ENCODE peak calls at places on chromosomes 5 and 9, in nine cellular contexts. P, Z, H, W, U, T, J, Q and D are unnamed samples.

GRCh38 chr5:134101686-134102439 is 12.6 kb upstream of the TCF7 start:
- DNase-seq in Q (peak), T (peak), J (no peak), H (peak), P (peak), Z (peak), U (peak), W (no peak), D (peak)

GRCh38 chr5:33997331-33997983 is 10.4 kb downstream of the AMACR start:
- DNase-seq in W (no peak), Z (no peak), H (peak), J (peak), P (peak), Q (peak), U (peak), T (no peak), D (peak)

GRCh38 chr9:137745541-137745991 is 126.8 kb downstream of the EHMT1 start:
- DNase-seq in Q (no peak), J (peak), P (no peak), Z (no peak), T (peak), U (peak), W (peak), H (no peak), D (peak)

GRCh38 chr5:138438003-138438723 is 694 bp upstream of the REEP2 start:
- DNase-seq in Q (no peak), J (no peak), Z (no peak), T (no peak), W (no peak), P (no peak), H (no peak), U (no peak), D (no peak)

GRCh38 chr5:117889592-117889991 is 1098.8 kb downstream of the DTWD2 start:
- DNase-seq in P (no peak), H (no peak), J (no peak), Q (no peak), Z (no peak), U (no peak), T (no peak), W (no peak), D (no peak)

GRCh38 chr5:151213803-151214613 is 9.9 kb downstream of the CCDC69 start:
- DNase-seq in U (peak), Q (peak), W (peak), J (no peak), Z (peak), P (peak), T (peak), H (peak), D (peak)

GRCh38 chr5:78920604-78921003 is 64.5 kb downstream of the ARSB start:
- DNase-seq in P (no peak), H (no peak), Z (no peak), U (no peak), Q (no peak), T (no peak), J (no peak), W (no peak), D (peak)

GRCh38 chr9:109179801-109180523 is 12.9 kb upstream of the FRRS1L start:
- DNase-seq in J (no peak), H (no peak), T (no peak), Z (no peak), P (no peak), Q (no peak), W (no peak), U (no peak), D (peak)

GRCh38 chr5:68134669-68135313 is 80.8 kb upstream of the PIK3R1 start:
- DNase-seq in P (no peak), Z (no peak), W (no peak), U (no peak), H (no peak), Q (no peak), J (no peak), T (no peak), D (no peak)

GRCh38 chr9:114900937-114901802 is 29.2 kb downstream of the TNFSF8 start:
- DNase-seq in J (no peak), Q (no peak), P (no peak), H (no peak), W (no peak), Z (no peak), T (no peak), U (no peak), D (no peak)

GRCh38 chr5:109532773-109533364 is 123.1 kb upstream of the PJA2 start:
- DNase-seq in U (no peak), P (no peak), Z (no peak), J (no peak), H (no peak), T (no peak), Q (no peak), W (no peak), D (no peak)

GRCh38 chr5:172410160-172410559 is 44.2 kb downstream of the SH3PXD2B start:
- DNase-seq in Q (no peak), Z (no peak), H (no peak), P (no peak), W (no peak), J (peak), U (no peak), T (no peak), D (no peak)

GRCh38 chr5:9419794-9420193 is 126.1 kb downstream of the SEMA5A start:
- DNase-seq in T (no peak), Z (no peak), H (no peak), Q (no peak), P (no peak), U (no peak), J (no peak), W (no peak), D (no peak)

GRCh38 chr5:82404382-82404945 is 126.3 kb upstream of the RPS23 start:
- DNase-seq in Q (no peak), Z (no peak), P (no peak), J (no peak), T (no peak), H (no peak), W (no peak), U (no peak), D (no peak)

GRCh38 chr5:142432961-142433360 is 108.1 kb upstream of the SPRY4 start:
- DNase-seq in Q (no peak), W (no peak), H (peak), J (no peak), U (peak), P (peak), Z (peak), T (peak), D (no peak)

GRCh38 chr9:34628656-34629491 is at the start of gene ARID3C:
- DNase-seq in U (peak), Z (peak), P (peak), Q (no peak), J (no peak), H (no peak), W (no peak), T (peak), D (no peak)

GRCh38 chr9:110767559-110768063 is 99.0 kb downstream of the MUSK start:
- DNase-seq in P (no peak), Z (no peak), J (no peak), W (no peak), Q (peak), T (no peak), U (no peak), H (no peak), D (peak)